ENCODE peak calls at places on chromosomes 4 and X, in seven cellular contexts. One of them, this sample, is unnamed.

GRCh38 chr4:43089730-43090129 is 197.2 kb downstream of the GRXCR1 start:
- DNase-seq in mucosa of descending colon: no peak
- DNase-seq in CD4-positive, alpha-beta memory T cell: no peak
- DNase-seq in astrocyte: peak; percentile 79
- DNase-seq in naive thymus-derived CD4-positive, alpha-beta T cell: no peak
- DNase-seq in fibroblast of lung: peak; percentile 0
- DNase-seq in heart left ventricle: no peak
- DNase-seq in this sample: no peak

GRCh38 chrX:56978172-56978571 is 17.2 kb downstream of the SPIN3 start:
- DNase-seq in mucosa of descending colon: peak; percentile 43
- DNase-seq in CD4-positive, alpha-beta memory T cell: peak; percentile 53
- DNase-seq in astrocyte: peak; percentile 9
- DNase-seq in naive thymus-derived CD4-positive, alpha-beta T cell: peak; percentile 19
- DNase-seq in fibroblast of lung: peak; percentile 37
- DNase-seq in heart left ventricle: no peak
- DNase-seq in this sample: peak; percentile 57

GRCh38 chrX:20521245-20521644 is 254.5 kb upstream of the RPS6KA3 start:
- DNase-seq in mucosa of descending colon: no peak
- DNase-seq in CD4-positive, alpha-beta memory T cell: no peak
- DNase-seq in astrocyte: peak; percentile 64
- DNase-seq in naive thymus-derived CD4-positive, alpha-beta T cell: no peak
- DNase-seq in fibroblast of lung: peak; percentile 73
- DNase-seq in heart left ventricle: no peak
- DNase-seq in this sample: no peak

GRCh38 chr4:123555500-123556273 is 159.1 kb downstream of the SPRY1 start:
- DNase-seq in mucosa of descending colon: peak; percentile 94
- DNase-seq in CD4-positive, alpha-beta memory T cell: no peak
- DNase-seq in astrocyte: peak; percentile 87
- DNase-seq in naive thymus-derived CD4-positive, alpha-beta T cell: no peak
- DNase-seq in fibroblast of lung: peak; percentile 94
- DNase-seq in heart left ventricle: peak; percentile 74
- DNase-seq in this sample: no peak

GRCh38 chrX:13898603-13899002 is 81.7 kb upstream of the GPM6B start:
- DNase-seq in mucosa of descending colon: no peak
- DNase-seq in CD4-positive, alpha-beta memory T cell: no peak
- DNase-seq in astrocyte: no peak
- DNase-seq in naive thymus-derived CD4-positive, alpha-beta T cell: no peak
- DNase-seq in fibroblast of lung: no peak
- DNase-seq in heart left ventricle: no peak
- DNase-seq in this sample: no peak

GRCh38 chr4:101175896-101176676 is 171.2 kb downstream of the PPP3CA start:
- DNase-seq in mucosa of descending colon: peak; percentile 86
- DNase-seq in CD4-positive, alpha-beta memory T cell: no peak
- DNase-seq in astrocyte: no peak
- DNase-seq in naive thymus-derived CD4-positive, alpha-beta T cell: no peak
- DNase-seq in fibroblast of lung: no peak
- DNase-seq in heart left ventricle: no peak
- DNase-seq in this sample: no peak

GRCh38 chr4:148327683-148328082 is 114.5 kb downstream of the NR3C2 start:
- DNase-seq in mucosa of descending colon: no peak
- DNase-seq in CD4-positive, alpha-beta memory T cell: no peak
- DNase-seq in astrocyte: no peak
- DNase-seq in naive thymus-derived CD4-positive, alpha-beta T cell: no peak
- DNase-seq in fibroblast of lung: no peak
- DNase-seq in heart left ventricle: no peak
- DNase-seq in this sample: no peak

GRCh38 chr4:122341906-122342305 is 36.9 kb upstream of the ADAD1 start:
- DNase-seq in mucosa of descending colon: no peak
- DNase-seq in CD4-positive, alpha-beta memory T cell: no peak
- DNase-seq in astrocyte: peak; percentile 84
- DNase-seq in naive thymus-derived CD4-positive, alpha-beta T cell: no peak
- DNase-seq in fibroblast of lung: peak; percentile 58
- DNase-seq in heart left ventricle: no peak
- DNase-seq in this sample: no peak

GRCh38 chrX:138986866-138987265 is 275.3 kb upstream of the FGF13 start:
- DNase-seq in mucosa of descending colon: no peak
- DNase-seq in CD4-positive, alpha-beta memory T cell: no peak
- DNase-seq in astrocyte: peak; percentile 47
- DNase-seq in naive thymus-derived CD4-positive, alpha-beta T cell: no peak
- DNase-seq in fibroblast of lung: no peak
- DNase-seq in heart left ventricle: no peak
- DNase-seq in this sample: no peak

GRCh38 chr4:173171098-173171497 is 2.5 kb downstream of the GALNT7 start:
- DNase-seq in mucosa of descending colon: no peak
- DNase-seq in CD4-positive, alpha-beta memory T cell: no peak
- DNase-seq in astrocyte: no peak
- DNase-seq in naive thymus-derived CD4-positive, alpha-beta T cell: no peak
- DNase-seq in fibroblast of lung: peak; percentile 50
- DNase-seq in heart left ventricle: no peak
- DNase-seq in this sample: no peak

GRCh38 chrX:139932077-139932900 is 564 bp downstream of the ATP11C start:
- DNase-seq in mucosa of descending colon: peak; percentile 59
- DNase-seq in CD4-positive, alpha-beta memory T cell: peak; percentile 41
- DNase-seq in astrocyte: no peak
- DNase-seq in naive thymus-derived CD4-positive, alpha-beta T cell: peak; percentile 19
- DNase-seq in fibroblast of lung: peak; percentile 30
- DNase-seq in heart left ventricle: peak; percentile 72
- DNase-seq in this sample: peak; percentile 41

GRCh38 chr4:87499415-87500106 is 29.6 kb downstream of the SPARCL1 start:
- DNase-seq in mucosa of descending colon: no peak
- DNase-seq in CD4-positive, alpha-beta memory T cell: no peak
- DNase-seq in astrocyte: no peak
- DNase-seq in naive thymus-derived CD4-positive, alpha-beta T cell: no peak
- DNase-seq in fibroblast of lung: no peak
- DNase-seq in heart left ventricle: no peak
- DNase-seq in this sample: no peak

GRCh38 chr4:182924497-182924896 is 7.3 kb upstream of the DCTD start:
- DNase-seq in mucosa of descending colon: no peak
- DNase-seq in CD4-positive, alpha-beta memory T cell: no peak
- DNase-seq in astrocyte: peak; percentile 67
- DNase-seq in naive thymus-derived CD4-positive, alpha-beta T cell: no peak
- DNase-seq in fibroblast of lung: peak; percentile 45
- DNase-seq in heart left ventricle: no peak
- DNase-seq in this sample: no peak

GRCh38 chr4:185740471-185740873 is 71.5 kb downstream of the SORBS2 start:
- DNase-seq in mucosa of descending colon: no peak
- DNase-seq in CD4-positive, alpha-beta memory T cell: no peak
- DNase-seq in astrocyte: peak; percentile 26
- DNase-seq in naive thymus-derived CD4-positive, alpha-beta T cell: no peak
- DNase-seq in fibroblast of lung: peak; percentile 13
- DNase-seq in heart left ventricle: no peak
- DNase-seq in this sample: no peak

GRCh38 chrX:10110316-10110932 is 46.4 kb upstream of the CLCN4 start:
- DNase-seq in mucosa of descending colon: no peak
- DNase-seq in CD4-positive, alpha-beta memory T cell: no peak
- DNase-seq in astrocyte: no peak
- DNase-seq in naive thymus-derived CD4-positive, alpha-beta T cell: no peak
- DNase-seq in fibroblast of lung: no peak
- DNase-seq in heart left ventricle: no peak
- DNase-seq in this sample: no peak

GRCh38 chr4:183906736-183907651 is 1.9 kb downstream of the STOX2 start:
- DNase-seq in mucosa of descending colon: peak; percentile 6
- DNase-seq in CD4-positive, alpha-beta memory T cell: no peak
- DNase-seq in astrocyte: no peak
- DNase-seq in naive thymus-derived CD4-positive, alpha-beta T cell: no peak
- DNase-seq in fibroblast of lung: peak; percentile 7
- DNase-seq in heart left ventricle: no peak
- DNase-seq in this sample: no peak

GRCh38 chrX:136065044-136065671 is 79.9 kb downstream of the SLC9A6 start:
- DNase-seq in mucosa of descending colon: peak; percentile 17
- DNase-seq in CD4-positive, alpha-beta memory T cell: peak; percentile 50
- DNase-seq in astrocyte: peak; percentile 57
- DNase-seq in naive thymus-derived CD4-positive, alpha-beta T cell: peak; percentile 76
- DNase-seq in fibroblast of lung: peak; percentile 72
- DNase-seq in heart left ventricle: peak; percentile 56
- DNase-seq in this sample: peak; percentile 10

GRCh38 chrX:134020910-134021309 is 35.5 kb upstream of the GPC3 start:
- DNase-seq in mucosa of descending colon: no peak
- DNase-seq in CD4-positive, alpha-beta memory T cell: no peak
- DNase-seq in astrocyte: no peak
- DNase-seq in naive thymus-derived CD4-positive, alpha-beta T cell: no peak
- DNase-seq in fibroblast of lung: no peak
- DNase-seq in heart left ventricle: no peak
- DNase-seq in this sample: no peak

GRCh38 chrX:134026732-134027311 is 41.4 kb upstream of the GPC3 start:
- DNase-seq in mucosa of descending colon: peak; percentile 75
- DNase-seq in CD4-positive, alpha-beta memory T cell: no peak
- DNase-seq in astrocyte: peak; percentile 1
- DNase-seq in naive thymus-derived CD4-positive, alpha-beta T cell: peak; percentile 19
- DNase-seq in fibroblast of lung: peak; percentile 53
- DNase-seq in heart left ventricle: no peak
- DNase-seq in this sample: no peak

GRCh38 chrX:134025986-134026731 is 40.8 kb upstream of the GPC3 start:
- DNase-seq in mucosa of descending colon: no peak
- DNase-seq in CD4-positive, alpha-beta memory T cell: no peak
- DNase-seq in astrocyte: no peak
- DNase-seq in naive thymus-derived CD4-positive, alpha-beta T cell: no peak
- DNase-seq in fibroblast of lung: no peak
- DNase-seq in heart left ventricle: no peak
- DNase-seq in this sample: no peak

GRCh38 chrX:134023851-134024281 is 38.5 kb upstream of the GPC3 start:
- DNase-seq in mucosa of descending colon: no peak
- DNase-seq in CD4-positive, alpha-beta memory T cell: no peak
- DNase-seq in astrocyte: no peak
- DNase-seq in naive thymus-derived CD4-positive, alpha-beta T cell: no peak
- DNase-seq in fibroblast of lung: peak; percentile 9
- DNase-seq in heart left ventricle: no peak
- DNase-seq in this sample: no peak

DNA sequence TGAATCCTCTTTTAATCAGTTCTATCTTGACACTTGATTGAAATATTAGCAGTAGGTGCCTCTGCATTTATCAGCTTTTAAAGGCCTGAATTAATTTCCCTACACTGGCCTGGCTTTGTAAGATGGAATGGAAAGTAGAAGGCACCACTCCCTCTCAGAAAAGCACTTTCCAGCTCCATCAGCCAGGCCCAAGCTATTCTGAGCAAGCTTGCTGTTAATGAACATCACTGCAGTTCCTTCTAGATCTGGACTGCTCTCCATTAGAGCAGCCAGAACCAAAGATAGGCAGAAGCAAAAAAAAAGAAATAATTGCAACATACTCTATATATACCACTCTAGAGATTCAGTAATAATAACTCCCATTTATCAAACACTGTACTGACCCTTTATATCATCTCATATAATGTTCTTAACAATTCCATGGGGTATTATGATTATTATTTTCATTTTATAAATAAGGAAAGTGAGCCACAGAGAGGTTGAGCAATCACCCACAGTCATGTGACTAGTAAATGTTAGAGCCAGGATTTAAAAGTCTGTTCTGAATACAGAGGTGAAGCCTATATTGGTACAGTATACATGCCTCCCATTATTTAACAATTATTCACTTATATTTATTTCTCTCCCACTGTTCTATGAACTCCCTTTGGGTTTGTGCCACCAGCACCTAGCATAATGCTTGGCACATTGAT is 39.4 kb upstream of the GPC3 start:
- DNase-seq in mucosa of descending colon: no peak
- DNase-seq in CD4-positive, alpha-beta memory T cell: no peak
- DNase-seq in astrocyte: no peak
- DNase-seq in naive thymus-derived CD4-positive, alpha-beta T cell: no peak
- DNase-seq in fibroblast of lung: no peak
- DNase-seq in heart left ventricle: no peak
- DNase-seq in this sample: no peak
- H3K4me1 ChIP-seq in mucosa of descending colon: no peaks in the 10 kb centered on the region
- H3K4me1 ChIP-seq in CD4-positive, alpha-beta memory T cell: no peaks in the 10 kb centered on the region
- H3K4me1 ChIP-seq in astrocyte: no peaks in the 10 kb centered on the region
- H3K4me1 ChIP-seq in naive thymus-derived CD4-positive, alpha-beta T cell: no peaks in the 10 kb centered on the region
- H3K4me1 ChIP-seq in fibroblast of lung: no peaks in the 10 kb centered on the region
- H3K4me1 ChIP-seq in heart left ventricle: no peaks in the 10 kb centered on the region
- H3K4me1 ChIP-seq in this sample: no peaks in the 10 kb centered on the region

GRCh38 chrX:110008001-110008635 is 5.2 kb downstream of the TMEM164 start:
- DNase-seq in mucosa of descending colon: no peak
- DNase-seq in CD4-positive, alpha-beta memory T cell: no peak
- DNase-seq in astrocyte: no peak
- DNase-seq in naive thymus-derived CD4-positive, alpha-beta T cell: no peak
- DNase-seq in fibroblast of lung: no peak
- DNase-seq in heart left ventricle: no peak
- DNase-seq in this sample: no peak
- H3K4me3 ChIP-seq in mucosa of descending colon: no peak overlapping the region
- H3K4me3 ChIP-seq in CD4-positive, alpha-beta memory T cell: no peak overlapping the region
- H3K4me3 ChIP-seq in astrocyte: no peak overlapping the region
- H3K4me3 ChIP-seq in naive thymus-derived CD4-positive, alpha-beta T cell: no peak overlapping the region
- H3K4me3 ChIP-seq in fibroblast of lung: no peak overlapping the region
- H3K4me3 ChIP-seq in heart left ventricle: no peak overlapping the region
- H3K4me3 ChIP-seq in this sample: no peak overlapping the region

DNA sequence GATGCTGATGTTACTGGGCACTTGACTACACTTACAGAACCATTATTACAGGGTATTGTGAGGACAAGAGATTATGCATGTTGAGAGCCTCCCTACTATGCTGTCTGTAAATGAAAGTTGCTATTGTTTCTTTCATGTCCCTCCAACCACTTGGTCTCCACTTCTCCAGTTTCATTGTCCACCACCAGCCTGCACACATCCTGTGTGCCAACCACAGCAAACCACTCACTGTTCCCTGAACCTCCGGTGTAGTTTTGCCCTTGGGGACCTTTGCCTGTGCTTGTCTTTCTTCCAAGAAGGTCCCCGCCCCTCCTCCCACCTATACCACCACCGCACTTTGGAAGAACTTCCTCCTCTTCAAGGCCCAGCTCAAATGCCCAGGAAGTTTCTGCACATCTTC is 43.1 kb upstream of the AFF2 start:
- DNase-seq in mucosa of descending colon: no peak
- DNase-seq in CD4-positive, alpha-beta memory T cell: no peak
- DNase-seq in astrocyte: no peak
- DNase-seq in naive thymus-derived CD4-positive, alpha-beta T cell: no peak
- DNase-seq in fibroblast of lung: no peak
- DNase-seq in heart left ventricle: no peak
- DNase-seq in this sample: no peak
- H3K4me1 ChIP-seq in mucosa of descending colon: no peaks in the 10 kb centered on the region
- H3K4me1 ChIP-seq in CD4-positive, alpha-beta memory T cell: no peaks in the 10 kb centered on the region
- H3K4me1 ChIP-seq in astrocyte: no peaks in the 10 kb centered on the region
- H3K4me1 ChIP-seq in naive thymus-derived CD4-positive, alpha-beta T cell: no peaks in the 10 kb centered on the region
- H3K4me1 ChIP-seq in fibroblast of lung: no peaks in the 10 kb centered on the region
- H3K4me1 ChIP-seq in heart left ventricle: no peaks in the 10 kb centered on the region
- H3K4me1 ChIP-seq in this sample: no peaks in the 10 kb centered on the region

GRCh38 chrX:40097101-40097491 is 662 bp downstream of the BCOR start:
- DNase-seq in mucosa of descending colon: no peak
- DNase-seq in CD4-positive, alpha-beta memory T cell: no peak
- DNase-seq in astrocyte: no peak
- DNase-seq in naive thymus-derived CD4-positive, alpha-beta T cell: no peak
- DNase-seq in fibroblast of lung: no peak
- DNase-seq in heart left ventricle: no peak
- DNase-seq in this sample: no peak
- H3K4me3 ChIP-seq in mucosa of descending colon: peak overlapping the region; percentile 42
- H3K4me3 ChIP-seq in CD4-positive, alpha-beta memory T cell: no peak overlapping the region
- H3K4me3 ChIP-seq in astrocyte: peak overlapping the region; percentile 51
- H3K4me3 ChIP-seq in naive thymus-derived CD4-positive, alpha-beta T cell: peak overlapping the region; percentile 74
- H3K4me3 ChIP-seq in fibroblast of lung: peak overlapping the region; percentile 47
- H3K4me3 ChIP-seq in heart left ventricle: peak overlapping the region; percentile 74
- H3K4me3 ChIP-seq in this sample: no peak overlapping the region

This sample was measured in CD8-positive, alpha-beta memory T cell.